ENCODE peak calls at places on chromosomes 5 and 9, in seven cellular contexts. F is HCT116, P is neuronal stem cell, W is astrocyte, U is PC-3, C is GM23338, Z is H1. G is an unnamed sample.

GRCh38 chr5:164188733-164189148 is 683.3 kb downstream of the MAT2B start:
- DNase-seq in F (no peak), P (peak; percentile 24), W (peak; percentile 59), U (no peak), C (no peak), Z (no peak), G (no peak)

GRCh38 chr9:137678202-137678601 is 59.4 kb downstream of the EHMT1 start:
- DNase-seq in F (no peak), P (no peak), W (no peak), U (no peak), C (no peak), Z (no peak), G (no peak)

GRCh38 chr9:107043886-107044285 is 180.9 kb downstream of the ZNF462 start:
- DNase-seq in F (no peak), P (no peak), W (no peak), U (no peak), C (no peak), Z (no peak), G (no peak)

GRCh38 chr5:157265714-157266285 is at the start of gene CYFIP2:
- DNase-seq in F (no peak), P (peak; percentile 60), W (no peak), U (peak; percentile 80), C (peak; percentile 88), Z (no peak), G (no peak)

GRCh38 chr9:133058051-133058450 is 3.7 kb upstream of the CEL start:
- DNase-seq in F (no peak), P (no peak), W (no peak), U (no peak), C (no peak), Z (no peak), G (no peak)

GRCh38 chr9:18072967-18073366 is 401.0 kb upstream of the ADAMTSL1 start:
- DNase-seq in F (no peak), P (no peak), W (no peak), U (no peak), C (no peak), Z (no peak), G (no peak)

GRCh38 chr5:136056771-136057335 is 28.1 kb downstream of the TGFBI start:
- DNase-seq in F (no peak), P (no peak), W (no peak), U (no peak), C (no peak), Z (no peak), G (no peak)

GRCh38 chr5:170429014-170429413 is 39.8 kb upstream of the KCNMB1 start:
- DNase-seq in F (no peak), P (no peak), W (no peak), U (peak; percentile 12), C (peak; percentile 62), Z (no peak), G (no peak)

GRCh38 chr5:125549322-125549871 is 803.0 kb upstream of the ZNF608 start:
- DNase-seq in F (no peak), P (no peak), W (peak; percentile 24), U (no peak), C (peak; percentile 3), Z (no peak), G (no peak)

GRCh38 chr5:116650964-116651363 is 76.3 kb upstream of the SEMA6A start:
- DNase-seq in F (no peak), P (no peak), W (no peak), U (no peak), C (no peak), Z (no peak), G (no peak)

GRCh38 chr5:56307714-56308346 is 74.7 kb upstream of the ANKRD55 start:
- DNase-seq in F (no peak), P (no peak), W (no peak), U (no peak), C (no peak), Z (no peak), G (no peak)

GRCh38 chr5:177507165-177507564 is 2.5 kb downstream of the DOK3 start:
- DNase-seq in F (no peak), P (no peak), W (no peak), U (peak; percentile 27), C (peak; percentile 55), Z (no peak), G (no peak)

GRCh38 chr9:126376311-126376902 is 49.8 kb downstream of the MVB12B start:
- DNase-seq in F (no peak), P (peak; percentile 35), W (no peak), U (no peak), C (no peak), Z (no peak), G (no peak)

GRCh38 chr5:41896230-41896629 is 7.9 kb upstream of the RIMOC1 start:
- DNase-seq in F (no peak), P (no peak), W (no peak), U (no peak), C (no peak), Z (no peak), G (no peak)

GRCh38 chr5:150440948-150441812 is 8.4 kb downstream of the RPS14 start:
- DNase-seq in F (no peak), P (no peak), W (no peak), U (no peak), C (peak; percentile 56), Z (no peak), G (no peak)

GRCh38 chr9:93096131-93096802 is at the start of gene CARD19:
- DNase-seq in F (no peak), P (peak; percentile 31), W (peak; percentile 25), U (peak; percentile 35), C (peak; percentile 44), Z (no peak), G (no peak)

GRCh38 chr5:3595102-3595961 is at the start of gene IRX1:
- DNase-seq in F (no peak), P (no peak), W (peak; percentile 47), U (no peak), C (peak; percentile 81), Z (no peak), G (no peak)

GRCh38 chr5:172437445-172438303 is 16.7 kb downstream of the SH3PXD2B start:
- DNase-seq in F (peak; percentile 8), P (no peak), W (peak; percentile 91), U (peak; percentile 43), C (no peak), Z (no peak), G (no peak)

GRCh38 chr9:114003756-114004155 is 74.3 kb downstream of the AMBP start:
- DNase-seq in F (no peak), P (no peak), W (peak; percentile 55), U (no peak), C (no peak), Z (no peak), G (no peak)

GRCh38 chr9:72213906-72214305 is 64.7 kb downstream of the GDA start:
- DNase-seq in F (no peak), P (no peak), W (no peak), U (no peak), C (no peak), Z (no peak), G (no peak)

GRCh38 chr9:72205513-72205912 is 56.3 kb downstream of the GDA start:
- DNase-seq in F (no peak), P (no peak), W (no peak), U (no peak), C (no peak), Z (no peak), G (no peak)

GRCh38 chr9:72207278-72207677 is 58.0 kb downstream of the GDA start:
- DNase-seq in F (no peak), P (no peak), W (no peak), U (no peak), C (no peak), Z (no peak), G (no peak)

GRCh38 chr9:72210522-72210921 is 61.3 kb downstream of the GDA start:
- DNase-seq in F (no peak), P (no peak), W (no peak), U (peak; percentile 41), C (no peak), Z (no peak), G (peak; percentile 50)

GRCh38 chr9:72211047-72211446 is 61.8 kb downstream of the GDA start:
- DNase-seq in F (no peak), P (no peak), W (no peak), U (no peak), C (no peak), Z (no peak), G (no peak)
- H3K36me3 ChIP-seq in F (peaks cover 42% of the 10 kb centered on the region), P (no peaks in the 10 kb centered on the region), W (no peaks in the 10 kb centered on the region), U (no peaks in the 10 kb centered on the region), C (no peaks in the 10 kb centered on the region), Z (no peaks in the 10 kb centered on the region), G (no peaks in the 10 kb centered on the region)

DNA sequence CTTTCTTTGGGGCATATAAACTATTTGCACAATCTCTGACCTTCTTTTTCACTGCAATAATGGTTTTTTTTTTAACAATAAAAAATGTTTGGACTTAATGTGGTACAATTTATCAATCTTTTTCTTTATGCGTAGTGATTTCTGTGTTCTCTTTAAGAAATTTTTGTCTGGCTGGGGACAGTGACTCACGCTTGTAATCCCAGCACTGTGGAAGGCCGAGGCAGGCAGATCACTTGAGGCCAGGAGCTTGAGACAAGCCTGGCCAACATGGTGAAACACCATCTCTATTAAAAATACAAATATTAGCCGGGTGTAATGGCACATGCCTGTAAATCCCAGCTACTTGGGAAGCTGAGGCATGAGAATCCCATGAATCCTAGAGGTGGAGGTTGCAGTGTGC is 72.3 kb downstream of the STK32A start:
- DNase-seq in F (no peak), P (no peak), W (peak; percentile 53), U (no peak), C (no peak), Z (no peak), G (no peak)
- H2AFZ ChIP-seq in F (no peak overlapping the region), P (no peak overlapping the region), W (no peak overlapping the region), U (no peak overlapping the region), C (no peak overlapping the region), Z (no peak overlapping the region), G (no peak overlapping the region)

DNA sequence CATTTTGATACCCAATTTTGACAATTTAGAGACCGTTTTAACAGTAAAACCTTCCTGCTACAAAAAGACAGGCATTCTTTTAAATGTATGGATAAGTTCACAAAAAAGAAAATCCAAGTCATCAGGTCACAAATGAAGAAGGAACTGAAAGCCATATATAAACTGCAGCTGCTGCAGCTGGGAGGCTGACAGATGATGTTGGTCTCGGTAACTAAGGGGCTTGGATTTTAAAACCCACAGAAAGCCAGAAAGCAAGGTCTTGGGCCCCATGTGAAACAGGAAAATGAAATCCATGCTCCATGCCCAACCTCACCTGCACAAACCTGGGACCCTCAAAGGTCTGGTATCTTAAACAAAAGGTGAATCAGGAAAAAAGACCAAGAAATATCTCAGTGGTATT is 15.7 kb upstream of the C5orf34 start:
- DNase-seq in F (no peak), P (no peak), W (no peak), U (no peak), C (no peak), Z (no peak), G (no peak)
- H3K36me3 ChIP-seq in F (peaks cover 51% of the 10 kb centered on the region), P (peaks cover 97% of the 10 kb centered on the region), W (peaks cover 67% of the 10 kb centered on the region), U (peaks cover 80% of the 10 kb centered on the region), C (peaks cover 53% of the 10 kb centered on the region), Z (peaks cover 52% of the 10 kb centered on the region), G (peaks cover 23% of the 10 kb centered on the region)

GRCh38 chr5:120463991-120464626 is at the start of gene PRR16:
- DNase-seq in F (no peak), P (peak; percentile 58), W (peak; percentile 52), U (peak; percentile 56), C (peak; percentile 82), Z (peak; percentile 13), G (no peak)
- H2AFZ ChIP-seq in F (peak within 1 kb of the TSS; percentile 32), P (peak within 1 kb of the TSS; percentile 98), W (peak within 1 kb of the TSS; percentile 97), U (peak within 1 kb of the TSS; percentile 87), C (peak within 1 kb of the TSS; percentile 99), Z (peak within 1 kb of the TSS; percentile 98), G (peak within 1 kb of the TSS; percentile 70)

G was measured in keratinocyte.